ENCODE peak calls at places on chromosomes 4 and X, in six cellular contexts. I, S, T, C, U and P are unnamed samples.

GRCh38 chr4:139745111-139745639 is 79.6 kb downstream of the MGST2 start:
- DNase-seq in I (no peak), U (no peak), S (no peak), C (no peak), T (no peak), P (no peak)

GRCh38 chr4:114037981-114038380 is 58.5 kb upstream of the ARSJ start:
- DNase-seq in U (no peak), S (no peak), T (no peak), C (no peak), I (no peak), P (no peak)

GRCh38 chr4:26458104-26458503 is 32.2 kb downstream of the CCKAR start:
- DNase-seq in I (no peak), T (no peak), S (no peak), C (no peak), U (no peak), P (no peak)

GRCh38 chr4:185817403-185817818 is 5.4 kb upstream of the SORBS2 start:
- DNase-seq in C (no peak), S (no peak), I (peak), T (no peak), U (no peak), P (no peak)

GRCh38 chr4:108586778-108587177 is 33.6 kb upstream of the RPL34 start:
- DNase-seq in I (no peak), C (no peak), T (no peak), S (no peak), U (no peak), P (no peak)

GRCh38 chr4:56843421-56843899 is 22.0 kb upstream of the SPINK2 start:
- DNase-seq in C (no peak), U (no peak), T (no peak), I (no peak), S (no peak), P (no peak)

GRCh38 chr4:26860922-26861433 is 337 bp downstream of the STIM2 start:
- DNase-seq in C (peak), S (no peak), I (peak), U (no peak), T (no peak), P (peak)

GRCh38 chr4:38989487-38989886 is 42.7 kb downstream of the TMEM156 start:
- DNase-seq in T (no peak), C (no peak), I (no peak), U (no peak), S (no peak), P (no peak)

GRCh38 chr4:137960371-137961050 is 281.6 kb downstream of the SLC7A11 start:
- DNase-seq in C (no peak), S (no peak), I (no peak), U (no peak), T (no peak), P (no peak)

GRCh38 chrX:153723351-153724251 is 586 bp downstream of the BCAP31 start:
- DNase-seq in I (peak), T (no peak), U (no peak), S (peak), C (peak), P (peak)

GRCh38 chrX:56728321-56728720 is 722 bp upstream of the NBDY start:
- DNase-seq in I (no peak), C (no peak), S (no peak), U (no peak), T (no peak), P (no peak)

GRCh38 chr4:637536-637935 is 12.2 kb downstream of the PDE6B start:
- DNase-seq in S (no peak), U (no peak), I (no peak), T (no peak), C (no peak), P (no peak)

GRCh38 chr4:1603413-1604135 is 80.5 kb downstream of the FAM53A start:
- DNase-seq in S (no peak), C (no peak), U (no peak), I (no peak), T (no peak), P (no peak)

GRCh38 chrX:28042826-28043564 is 61.7 kb upstream of the DCAF8L1 start:
- DNase-seq in T (no peak), I (no peak), S (no peak), U (no peak), C (no peak), P (no peak)

GRCh38 chr4:105146286-105147219 is at the start of gene TET2:
- DNase-seq in U (peak), C (peak), S (peak), I (peak), T (no peak), P (peak)

GRCh38 chrX:29662759-29663503 is 552.4 kb upstream of the MAGEB2 start:
- DNase-seq in I (peak), U (peak), T (no peak), S (no peak), C (no peak), P (no peak)

GRCh38 chrX:66110112-66110511 is 53.9 kb upstream of the HEPH start:
- DNase-seq in C (peak), I (no peak), S (peak), T (no peak), U (no peak), P (no peak)

GRCh38 chr4:161702287-161702686 is 461.5 kb downstream of the FSTL5 start:
- DNase-seq in C (no peak), I (no peak), S (no peak), U (no peak), T (no peak), P (no peak)

GRCh38 chr4:101239685-101240084 is 107.6 kb downstream of the PPP3CA start:
- DNase-seq in U (no peak), C (no peak), T (no peak), I (no peak), S (no peak), P (no peak)

GRCh38 chr4:32789026-32789608 is 2068.9 kb downstream of the PCDH7 start:
- DNase-seq in S (no peak), I (no peak), U (no peak), C (no peak), T (no peak), P (no peak)

DNA sequence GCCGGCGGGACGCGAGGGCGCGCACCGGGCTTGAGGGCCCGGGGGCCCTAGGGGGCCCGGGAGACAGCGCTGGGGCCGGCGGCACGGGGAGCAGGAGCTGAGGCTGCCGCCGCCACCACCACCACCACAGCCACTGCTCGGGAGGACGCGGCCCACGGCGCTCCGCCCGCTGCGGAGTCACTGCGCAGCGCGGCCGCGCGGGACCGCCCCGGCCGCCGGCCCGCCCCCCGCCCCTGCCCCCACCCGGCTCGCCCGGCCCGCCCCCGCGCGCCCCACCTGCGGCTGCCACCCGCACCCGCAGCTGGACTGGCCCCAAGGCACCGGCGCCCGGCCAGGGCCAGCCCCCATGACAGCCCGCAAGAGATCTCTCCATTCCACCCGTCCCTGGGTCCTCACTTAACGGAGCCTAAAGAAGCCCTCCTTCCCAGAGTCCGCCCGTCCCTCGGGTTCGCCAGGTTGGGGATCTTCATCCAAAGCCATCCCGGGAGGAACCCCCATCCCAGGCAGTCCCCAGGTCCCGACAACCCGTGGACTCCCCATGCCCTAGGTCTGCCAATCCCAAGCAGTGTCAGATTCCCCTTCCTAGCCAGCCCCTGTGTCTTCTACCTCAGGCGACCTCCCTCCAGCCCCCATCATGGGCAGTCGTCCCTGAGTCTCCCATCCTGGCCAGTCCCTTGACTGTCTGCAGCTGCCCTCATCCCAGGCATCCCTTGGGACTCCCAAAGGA is 40.0 kb upstream of the IQSEC2 start:
- DNase-seq in I (no peak), T (no peak), C (no peak), U (no peak), S (peak), P (no peak)
- TF ChIP-seq POLR2A in I (no peak), T (no peak), C (no peak), U (no peak), S (no peak), P (no peak)

GRCh38 chr4:147755567-147756295 is 23.8 kb downstream of the ARHGAP10 start:
- DNase-seq in C (no peak), I (no peak), T (no peak), S (no peak), U (no peak), P (no peak)
- TF ChIP-seq TAF1 in C (no peak), I (no peak), T (no peak), S (no peak), U (no peak), P (no peak)

DNA sequence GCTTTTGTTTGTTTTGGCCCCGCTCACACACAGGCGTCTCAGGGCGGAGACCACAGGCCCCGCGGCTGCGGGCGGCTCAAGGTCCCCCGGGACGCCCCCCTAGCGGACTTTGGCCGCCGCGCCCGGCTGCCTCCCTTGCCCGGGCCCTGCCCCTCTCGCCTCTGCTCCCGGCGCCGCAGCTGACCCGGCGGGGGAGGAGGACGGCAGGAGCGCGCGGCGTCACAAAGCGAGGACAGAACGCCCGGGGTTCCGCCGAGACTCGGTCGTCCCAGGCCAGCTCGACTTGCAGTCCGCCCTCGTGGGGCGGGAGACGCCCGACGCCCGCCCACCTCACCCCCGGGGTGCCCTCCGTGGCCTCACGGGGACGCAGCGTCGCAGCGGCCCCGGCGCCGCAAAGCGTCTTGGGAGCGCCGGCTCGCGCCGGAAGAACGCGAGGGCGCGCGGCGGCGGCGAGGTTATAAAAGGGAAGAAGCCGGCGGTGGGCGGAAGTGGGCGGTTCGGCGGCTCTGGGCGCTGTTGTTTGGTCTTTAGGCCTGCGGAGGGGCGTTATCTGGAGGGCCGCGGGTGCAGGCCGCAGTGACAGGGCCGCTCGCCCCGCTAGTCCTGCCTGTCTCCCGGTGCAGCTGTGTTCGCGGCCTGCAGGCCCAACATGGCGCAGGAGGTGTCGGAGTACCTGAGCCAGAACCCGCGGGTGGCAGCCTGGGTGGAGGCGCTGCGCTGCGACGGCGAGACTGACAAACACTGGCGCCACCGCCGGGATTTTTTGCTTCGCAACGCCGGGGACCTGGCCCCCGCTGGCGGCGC is at the start of gene CDKN2AIP:
- DNase-seq in S (peak), T (peak), U (peak), I (peak), C (peak), P (peak)
- TF ChIP-seq POLR2A in S (peak), T (peak), U (peak), I (peak), C (peak), P (peak)

DNA sequence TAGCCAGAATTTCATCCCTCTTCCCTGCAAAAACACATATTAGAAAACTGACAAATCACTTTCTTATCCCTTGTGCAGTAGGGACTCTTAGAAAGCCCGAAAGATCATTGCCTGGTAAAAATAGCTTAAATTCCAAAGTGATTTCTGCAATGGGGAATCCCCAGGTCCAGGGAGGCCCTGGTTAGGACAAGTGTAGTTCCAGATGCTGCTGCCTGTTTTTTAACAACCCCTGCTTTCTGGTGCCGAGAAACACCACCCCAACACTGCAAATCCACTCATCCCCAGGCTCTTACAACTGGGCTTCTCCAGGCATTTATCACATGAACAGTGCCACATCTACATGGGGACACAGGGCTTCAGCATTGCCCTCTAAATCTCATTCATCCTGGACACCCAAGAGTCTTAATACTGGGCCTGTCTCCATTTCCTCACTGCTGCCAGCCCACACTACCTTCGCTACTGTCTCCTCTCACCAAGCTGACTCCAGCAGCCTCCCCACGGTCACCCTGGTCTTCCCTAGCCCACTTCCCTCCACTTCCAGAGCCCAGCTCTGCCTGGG is 112.2 kb upstream of the PSAPL1 start:
- DNase-seq in S (no peak), U (no peak), T (no peak), I (no peak), C (no peak), P (no peak)
- TF ChIP-seq TAF1 in S (no peak), U (no peak), T (no peak), I (no peak), C (no peak), P (no peak)

GRCh38 chrX:114800719-114801118 is 216.7 kb downstream of the IL13RA2 start:
- DNase-seq in S (peak), I (peak), T (no peak), U (no peak), C (no peak), P (no peak)
- TF ChIP-seq POLR2A in S (no peak), I (no peak), T (no peak), U (no peak), C (no peak), P (no peak)

GRCh38 chr4:126890994-126891393 is 741.8 kb upstream of the INTU start:
- DNase-seq in C (no peak), U (no peak), T (no peak), I (no peak), S (no peak), P (no peak)
- TF ChIP-seq TAF1 in C (no peak), U (no peak), T (no peak), I (no peak), S (no peak), P (no peak)